ENCODE peak calls at places on chromosomes 4 and X, in five cellular contexts. E is tibial artery; Q is cardiac muscle cell; A is CD8-positive, alpha-beta T cell; Z is MM.1S. J is an unnamed sample. For H3K36me3, the result is how much of the 10 kb centered on the place peaks cover.

GRCh38 chr4:164946810-164947209 is 30.6 kb downstream of the TRIM61 start:
- DNase-seq in E (no peak), Q (no peak), A (no peak), Z (no peak), J (no peak)

GRCh38 chr4:40149960-40150385 is 46.9 kb upstream of the RHOH start:
- DNase-seq in E (peak), Q (peak), A (peak), Z (peak), J (no peak)

GRCh38 chr4:5638976-5639375 is 69.4 kb downstream of the EVC2 start:
- DNase-seq in E (no peak), Q (no peak), A (no peak), Z (no peak), J (no peak)

GRCh38 chr4:64584125-64584524 is 174.9 kb upstream of the TECRL start:
- DNase-seq in E (no peak), Q (peak), A (no peak), Z (no peak), J (no peak)

GRCh38 chr4:96646146-96646545 is 806.3 kb downstream of the PDHA2 start:
- DNase-seq in E (no peak), Q (no peak), A (no peak), Z (no peak), J (no peak)

GRCh38 chr4:89298788-89299152 is 8.8 kb downstream of the GPRIN3 start:
- DNase-seq in E (no peak), Q (peak), A (no peak), Z (peak), J (no peak)

GRCh38 chr4:81030617-81031388 is at the start of gene BMP3:
- DNase-seq in E (no peak), Q (peak), A (no peak), Z (no peak), J (no peak)

GRCh38 chr4:6114601-6115000 is 85.7 kb downstream of the JAKMIP1 start:
- DNase-seq in E (peak), Q (no peak), A (no peak), Z (no peak), J (no peak)

GRCh38 chrX:47202316-47202715 is 8.7 kb downstream of the UBA1 start:
- DNase-seq in E (no peak), Q (no peak), A (no peak), Z (no peak), J (no peak)

GRCh38 chrX:100654256-100654655 is 10.3 kb downstream of the SRPX2 start:
- DNase-seq in E (no peak), Q (peak), A (no peak), Z (peak), J (no peak)

GRCh38 chr4:40401096-40401495 is 66.0 kb downstream of the CHRNA9 start:
- DNase-seq in E (no peak), Q (no peak), A (no peak), Z (no peak), J (no peak)

GRCh38 chr4:74473155-74473811 is 28.3 kb downstream of the AREG start:
- DNase-seq in E (peak), Q (no peak), A (no peak), Z (no peak), J (peak)

GRCh38 chr4:172648471-172648870 is 520.1 kb upstream of the GALNT7 start:
- DNase-seq in E (no peak), Q (no peak), A (no peak), Z (peak), J (no peak)

GRCh38 chrX:35406386-35406785 is 391.8 kb upstream of the MAGEB16 start:
- DNase-seq in E (no peak), Q (no peak), A (no peak), Z (no peak), J (no peak)

GRCh38 chr4:968621-969394 is 4.6 kb downstream of the DGKQ start:
- DNase-seq in E (no peak), Q (no peak), A (no peak), Z (no peak), J (no peak)
- H3K4me3 ChIP-seq in E (no peak), Q (no peak), A (no peak), Z (no peak), J (no peak)

GRCh38 chr4:98482847-98483806 is 175.3 kb downstream of the TSPAN5 start:
- DNase-seq in E (no peak), Q (no peak), A (no peak), Z (no peak), J (no peak)

GRCh38 chr4:98482503-98482846 is 175.9 kb downstream of the TSPAN5 start:
- DNase-seq in E (no peak), Q (no peak), A (no peak), Z (no peak), J (no peak)

GRCh38 chr4:98480535-98480934 is 177.9 kb downstream of the TSPAN5 start:
- DNase-seq in E (no peak), Q (no peak), A (no peak), Z (no peak), J (no peak)

GRCh38 chr4:98484031-98484430 is 174.4 kb downstream of the TSPAN5 start:
- DNase-seq in E (no peak), Q (no peak), A (no peak), Z (no peak), J (no peak)

DNA sequence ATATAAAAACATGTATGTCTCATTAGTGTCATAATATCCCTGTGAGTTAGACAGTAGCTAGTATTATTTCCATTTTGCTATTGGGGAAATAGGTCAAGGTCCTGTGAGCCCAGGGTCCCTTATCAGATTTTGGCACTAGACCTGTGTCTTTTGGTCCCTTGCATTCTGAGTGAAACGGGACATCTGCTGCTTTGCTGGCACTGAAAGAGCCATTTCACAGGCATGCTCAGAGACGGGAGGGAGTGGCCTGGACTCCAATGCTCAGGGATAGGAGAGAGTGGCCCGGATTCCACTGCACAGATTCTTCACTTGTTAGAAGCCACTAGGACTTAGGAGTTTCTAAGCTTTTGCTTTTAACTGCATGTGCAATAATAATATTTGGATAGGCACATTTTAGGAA is 177.2 kb downstream of the TSPAN5 start:
- DNase-seq in E (no peak), Q (no peak), A (no peak), Z (no peak), J (no peak)
- H3K36me3 ChIP-seq in E (under half), Q (under half), A (under half), Z (under half), J (under half)

DNA sequence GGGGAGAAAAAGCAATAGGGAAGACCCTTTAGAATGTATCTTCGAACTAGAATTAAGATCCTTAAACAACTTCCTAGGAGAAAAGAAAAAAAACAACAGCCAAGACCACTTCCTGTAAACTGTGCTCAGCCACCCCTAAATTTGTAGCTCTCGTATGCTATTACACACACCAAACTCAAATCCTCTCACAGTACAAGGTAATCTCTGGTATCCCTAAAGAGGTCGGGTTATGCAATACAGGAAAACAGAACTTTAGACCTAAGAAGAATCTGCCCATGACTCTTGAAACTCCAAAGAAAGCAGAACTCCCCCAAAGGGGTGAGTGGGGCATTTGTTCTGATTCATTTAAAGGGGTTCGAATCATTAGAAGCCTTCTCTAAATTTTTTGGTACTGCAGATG is 170.9 kb upstream of the CASK start:
- DNase-seq in E (no peak), Q (no peak), A (no peak), Z (no peak), J (no peak)
- H3K27ac ChIP-seq in E (no peak), Q (no peak), A (no peak), Z (no peak), J (no peak)

DNA sequence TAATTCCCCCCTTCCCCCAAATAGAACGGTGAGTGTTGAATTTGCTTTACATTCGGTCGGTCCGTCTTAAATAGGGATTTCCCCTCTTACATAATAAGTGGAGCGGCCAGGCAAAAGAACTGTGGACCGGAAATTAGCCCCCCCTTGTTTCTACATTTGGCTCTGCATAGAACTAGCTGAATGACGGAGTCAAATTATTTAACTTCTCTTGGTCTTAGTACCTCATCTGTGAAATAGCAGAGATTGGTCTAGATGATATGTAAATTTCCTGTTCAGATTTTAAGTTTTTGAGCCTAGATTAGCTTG is 1.3 kb downstream of the SPATA18 start:
- DNase-seq in E (no peak), Q (peak), A (no peak), Z (no peak), J (no peak)
- H3K4me3 ChIP-seq in E (peak), Q (peak), A (no peak), Z (no peak), J (peak)

DNA sequence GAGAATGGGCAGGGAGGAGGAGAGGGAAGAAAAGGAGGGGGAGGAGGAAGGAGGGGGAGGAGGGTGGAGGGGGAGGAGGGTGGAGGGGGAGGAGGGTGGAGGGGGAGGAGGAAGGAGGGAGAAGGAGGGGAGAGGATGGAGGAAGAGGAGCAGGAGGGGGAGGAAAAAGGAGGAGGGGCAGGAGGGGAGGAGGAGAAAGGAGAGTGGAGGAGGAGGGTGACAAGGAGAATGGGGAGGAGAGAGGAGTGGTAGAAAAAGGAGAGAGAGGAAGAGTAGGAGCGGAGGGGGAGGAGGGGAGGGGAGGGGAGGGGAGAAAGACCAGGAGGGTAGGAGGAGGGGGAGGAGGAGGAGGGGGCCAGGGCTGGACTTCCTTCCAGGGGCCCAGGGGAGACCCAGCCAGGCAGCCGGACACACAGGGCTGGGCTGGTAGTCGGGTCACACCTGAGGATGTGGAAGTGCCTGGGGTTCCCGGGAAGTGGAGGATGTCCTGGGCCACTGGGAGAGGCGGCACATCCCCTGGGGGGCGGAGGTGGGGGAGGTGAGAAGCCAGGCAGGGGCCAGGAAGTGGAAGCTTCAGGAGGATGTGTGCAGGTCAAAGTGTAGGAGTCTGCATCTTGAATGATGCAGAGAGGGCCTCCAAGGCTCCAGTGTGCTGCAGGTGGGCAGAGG is 18.7 kb downstream of the IL3RA start:
- DNase-seq in E (no peak), Q (no peak), A (no peak), Z (no peak), J (no peak)
- H3K36me3 ChIP-seq in E (under half), Q (under half), A (under half), Z (under half), J (under half)

GRCh38 chr4:139188648-139189416 is 11.8 kb upstream of the ELF2 start:
- DNase-seq in E (no peak), Q (no peak), A (no peak), Z (no peak), J (no peak)

GRCh38 chr4:139189417-139189749 is 12.4 kb upstream of the ELF2 start:
- DNase-seq in E (no peak), Q (no peak), A (no peak), Z (no peak), J (no peak)

GRCh38 chr4:139191373-139191772 is 14.4 kb upstream of the ELF2 start:
- DNase-seq in E (no peak), Q (no peak), A (no peak), Z (no peak), J (no peak)
- H3K27ac ChIP-seq in E (no peak), Q (no peak), A (no peak), Z (no peak), J (no peak)

J was measured in heart right ventricle.